ENCODE peak calls at places on chromosomes 12 and 14, in four cellular contexts. H is ovary, G is SJSA1, F is GM23248. E is an unnamed sample.

GRCh38 chr12:127293507-127294310 is 973.3 kb upstream of the TMEM132C start:
- DNase-seq in F (peak; percentile 89), H (no peak), G (peak; percentile 23), E (peak; percentile 72)

GRCh38 chr12:104499668-104500328 is 43.0 kb downstream of the CHST11 start:
- DNase-seq in H (no peak), G (no peak), F (no peak), E (no peak)

GRCh38 chr12:4293942-4294505 is 20.5 kb downstream of the CCND2 start:
- DNase-seq in H (no peak), F (no peak), G (no peak), E (no peak)

GRCh38 chr12:3998968-3999792 is 126.0 kb upstream of the PARP11 start:
- DNase-seq in F (no peak), G (no peak), H (no peak), E (no peak)

GRCh38 chr12:122884860-122885259 is 11.1 kb downstream of the VPS37B start:
- DNase-seq in F (peak; percentile 51), H (no peak), G (no peak), E (no peak)

GRCh38 chr14:39050389-39050788 is 52.6 kb downstream of the SEC23A start:
- DNase-seq in G (no peak), H (no peak), F (peak; percentile 84), E (no peak)

GRCh38 chr14:103091041-103091882 is 3.3 kb upstream of the EXOC3L4 start:
- DNase-seq in H (peak; percentile 71), F (peak; percentile 62), G (no peak), E (peak; percentile 74)

GRCh38 chr12:98446716-98447115 is 68.7 kb upstream of the TMPO start:
- DNase-seq in G (no peak), F (peak; percentile 32), H (no peak), E (no peak)

GRCh38 chr12:57010627-57011224 is 4.4 kb upstream of the ZBTB39 start:
- DNase-seq in G (no peak), H (no peak), F (no peak), E (no peak)

GRCh38 chr12:21882635-21883034 is 58.6 kb downstream of the ABCC9 start:
- DNase-seq in F (no peak), H (no peak), G (no peak), E (no peak)

GRCh38 chr12:2640709-2641108 is 154.1 kb upstream of the FKBP4 start:
- DNase-seq in H (peak; percentile 35), F (peak; percentile 99), G (peak; percentile 89), E (no peak)

GRCh38 chr12:76757694-76758093 is 6.2 kb upstream of the ZDHHC17 start:
- DNase-seq in F (peak; percentile 57), H (no peak), G (no peak), E (no peak)

GRCh38 chr12:98743362-98743953 is 98.4 kb downstream of the APAF1 start:
- DNase-seq in G (no peak), F (peak; percentile 26), H (no peak), E (no peak)

GRCh38 chr12:1773937-1774655 is 46.3 kb upstream of the LRTM2 start:
- DNase-seq in G (no peak), H (no peak), F (peak; percentile 67), E (no peak)

GRCh38 chr12:87848248-87848868 is 180.8 kb downstream of the C12orf50 start:
- DNase-seq in G (peak; percentile 50), F (peak; percentile 67), H (no peak), E (no peak)

GRCh38 chr12:124686885-124687694 is 119.7 kb upstream of the NCOR2 start:
- DNase-seq in H (no peak), F (no peak), G (no peak), E (no peak)

GRCh38 chr12:15580431-15580830 is 208.8 kb downstream of the EPS8 start:
- DNase-seq in F (no peak), G (no peak), H (no peak), E (no peak)

GRCh38 chr14:75258079-75258802 is 20.4 kb upstream of the FOS start:
- DNase-seq in F (peak; percentile 84), G (no peak), H (peak; percentile 51), E (peak; percentile 87)

GRCh38 chr12:4564819-4565218 is 2.8 kb downstream of the DYRK4 start:
- DNase-seq in F (no peak), H (no peak), G (no peak), E (no peak)

GRCh38 chr14:71362920-71363584 is 455.8 kb downstream of the PCNX1 start:
- DNase-seq in F (peak; percentile 78), G (peak; percentile 47), H (no peak), E (no peak)

GRCh38 chr12:17192721-17193120 is 586.8 kb upstream of the LMO3 start:
- DNase-seq in G (no peak), F (no peak), H (no peak), E (no peak)

GRCh38 chr12:2641209-2641608 is 153.6 kb upstream of the FKBP4 start:
- DNase-seq in H (no peak), F (peak; percentile 62), G (no peak), E (no peak)

GRCh38 chr12:38456769-38457168 is 140.2 kb downstream of the ALG10B start:
- DNase-seq in H (no peak), F (no peak), G (no peak), E (no peak)

GRCh38 chr12:1398673-1399072 is 195.7 kb downstream of the FBXL14 start:
- DNase-seq in F (peak; percentile 39), H (no peak), G (peak; percentile 67), E (no peak)

GRCh38 chr12:67155863-67156262 is 113.3 kb upstream of the CAND1 start:
- DNase-seq in F (peak; percentile 51), G (no peak), H (no peak), E (no peak)

GRCh38 chr14:96039633-96040311 is 610 bp downstream of the C14orf132 start:
- DNase-seq in G (peak; percentile 34), H (no peak), F (peak; percentile 64), E (peak; percentile 30)

GRCh38 chr12:75656650-75657049 is 145.2 kb upstream of the KRR1 start:
- DNase-seq in G (peak; percentile 16), F (peak; percentile 73), H (no peak), E (no peak)

GRCh38 chr12:47791874-47792273 is 18.8 kb downstream of the SLC48A1 start:
- DNase-seq in H (no peak), F (no peak), G (no peak), E (no peak)

GRCh38 chr12:124307556-124307825 is 12.6 kb downstream of the RFLNA start:
- DNase-seq in F (no peak), G (no peak), H (no peak), E (no peak)

GRCh38 chr12:87935216-87935615 is 94.0 kb downstream of the C12orf50 start:
- DNase-seq in F (no peak), H (no peak), G (no peak), E (no peak)

GRCh38 chr14:85572021-85572420 is 42.1 kb downstream of the FLRT2 start:
- DNase-seq in F (no peak), H (no peak), G (no peak), E (no peak)

GRCh38 chr14:104980601-104981531 is 2.7 kb upstream of the AHNAK2 start:
- DNase-seq in F (no peak), G (no peak), H (peak; percentile 21), E (no peak)

GRCh38 chr12:34299802-34300193 is 277.5 kb downstream of the ALG10 start:
- DNase-seq in F (no peak), G (no peak), H (no peak), E (peak; percentile 12)

GRCh38 chr14:101953151-101953550 is 11.2 kb upstream of the DYNC1H1 start:
- DNase-seq in F (no peak), G (no peak), H (no peak), E (no peak)

GRCh38 chr14:58832010-58832409 is 194.2 kb downstream of the DACT1 start:
- DNase-seq in H (no peak), G (no peak), F (no peak), E (no peak)
- H3K4me1 ChIP-seq in H (peaks cover 1% of the 10 kb centered on the region), G (no peaks in the 10 kb centered on the region), F (no peaks in the 10 kb centered on the region), E (peaks cover 6% of the 10 kb centered on the region)

GRCh38 chr12:120445911-120446909 is at the start of the genes GATC and TRIAP1:
- DNase-seq in H (peak; percentile 87), G (peak; percentile 88), F (peak; percentile 88), E (peak; percentile 93)

GRCh38 chr12:120453060-120453761 is 7.0 kb downstream of the GATC start:
- DNase-seq in H (no peak), G (no peak), F (no peak), E (no peak)

GRCh38 chr12:120453977-120454376 is 7.7 kb downstream of the GATC start:
- DNase-seq in F (peak; percentile 63), G (no peak), H (no peak), E (no peak)

GRCh38 chr12:120444676-120445075 is 1.5 kb downstream of the TRIAP1 start:
- DNase-seq in F (no peak), H (no peak), G (no peak), E (no peak)

GRCh38 chr12:120447992-120448391 is 1.7 kb downstream of the GATC start:
- DNase-seq in F (no peak), G (no peak), H (no peak), E (no peak)
- H3K4me3 ChIP-seq in F (peak overlapping the region; percentile 99), G (no peak overlapping the region), H (no peak overlapping the region), E (peak overlapping the region; percentile 95)

DNA sequence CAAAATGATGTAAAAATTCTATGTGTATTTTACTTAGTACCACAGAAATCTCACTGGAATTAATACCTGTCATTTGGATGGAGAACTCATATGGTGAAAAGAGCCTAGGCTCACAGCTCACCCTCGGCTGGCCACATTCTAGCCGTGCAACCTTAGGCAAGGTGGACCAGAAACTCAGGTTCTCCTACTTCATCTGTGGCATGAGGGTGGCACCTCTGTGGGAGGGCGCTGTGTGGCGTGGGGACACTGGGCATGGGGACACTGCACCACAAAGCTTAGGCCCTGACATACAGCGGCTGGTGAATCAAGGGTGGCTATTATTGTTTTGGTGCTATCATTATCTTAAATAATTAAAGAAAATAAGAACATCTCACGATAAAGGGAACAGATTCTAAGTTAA is 47.1 kb downstream of the EML1 start:
- DNase-seq in F (no peak), H (no peak), G (no peak), E (no peak)
- H3K4me1 ChIP-seq in F (no peaks in the 10 kb centered on the region), H (no peaks in the 10 kb centered on the region), G (peaks cover 11% of the 10 kb centered on the region), E (peaks cover 18% of the 10 kb centered on the region)

DNA sequence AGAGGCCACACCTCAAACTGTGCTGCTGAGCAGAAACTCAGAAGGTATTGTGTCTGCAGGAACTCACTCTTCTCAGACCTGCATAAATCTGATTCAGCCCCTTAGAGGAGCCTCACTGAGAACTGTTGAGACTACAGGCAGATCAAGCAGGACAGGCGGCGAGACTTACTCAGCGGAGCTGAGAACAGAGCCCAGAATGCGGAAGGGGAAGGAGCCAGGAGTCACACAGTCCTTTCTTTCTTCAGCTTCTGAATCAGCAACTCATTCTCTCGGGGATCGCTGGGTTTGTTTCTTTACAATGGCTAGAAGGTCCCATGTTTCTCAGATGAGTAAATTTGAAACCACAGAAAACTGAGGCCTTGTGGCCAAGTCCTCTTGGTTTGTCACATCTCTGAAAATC is 23.0 kb upstream of the EMP1 start:
- DNase-seq in G (peak; percentile 89), H (no peak), F (peak; percentile 99), E (peak; percentile 75)
- H3K4me3 ChIP-seq in G (no peak overlapping the region), H (no peak overlapping the region), F (peak overlapping the region; percentile 58), E (no peak overlapping the region)

DNA sequence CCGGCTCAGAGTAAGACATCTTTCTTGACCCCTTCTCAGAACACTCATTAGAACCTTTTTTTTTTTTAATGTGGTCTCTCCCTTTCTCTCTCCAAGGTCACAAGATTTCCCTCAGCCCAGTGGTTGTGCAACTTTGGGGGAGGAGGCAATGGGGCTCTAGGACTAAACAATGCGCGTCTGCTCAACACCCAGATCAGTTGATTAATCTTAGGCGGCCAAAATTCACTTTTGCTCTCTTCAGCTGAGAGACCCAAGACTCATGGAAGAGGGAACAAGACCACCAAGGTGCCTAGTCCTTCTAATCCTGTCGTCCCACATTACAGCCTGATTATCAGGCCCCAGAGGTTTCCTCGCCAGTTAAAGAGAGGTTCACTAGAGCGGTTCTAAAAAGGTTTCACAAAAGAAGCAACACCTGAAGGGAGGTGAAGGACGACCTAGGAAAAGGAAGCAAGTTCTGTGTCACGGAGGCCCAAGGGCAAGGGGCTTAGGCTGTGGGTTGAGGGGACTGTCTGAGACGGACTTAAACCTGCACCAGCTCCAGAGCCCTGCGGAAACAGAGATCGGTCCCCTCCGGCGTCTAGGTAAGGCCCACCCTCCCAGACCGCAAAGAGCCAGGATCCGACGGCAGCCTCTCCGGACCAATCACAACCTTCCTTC is 836 bp upstream of the TARBP2 start:
- DNase-seq in H (peak; percentile 75), G (no peak), F (peak; percentile 86), E (peak; percentile 74)
- H3K4me1 ChIP-seq in H (peaks cover 25% of the 10 kb centered on the region), G (peaks cover 27% of the 10 kb centered on the region), F (peaks cover 38% of the 10 kb centered on the region), E (peaks cover 17% of the 10 kb centered on the region)